ENCODE peak calls at places on chromosomes 2 and 18, in eight cellular contexts. G, Z, V, B, M, F, C and O are unnamed samples.
A peak's percentile ranks its signal among the peaks of the same experiment; 100 is the strongest.

GRCh38 chr18:25805323-25805722 is 285.1 kb downstream of the SS18 start:
- DNase-seq in G (peak; percentile 98), Z (no peak), V (peak; percentile 99), B (peak; percentile 97), M (no peak), F (no peak), C (no peak), O (peak; percentile 90)

GRCh38 chr2:203873921-203874631 is 6.5 kb downstream of the CTLA4 start:
- DNase-seq in G (no peak), Z (no peak), V (no peak), B (no peak), M (peak; percentile 47), F (no peak), C (peak; percentile 70), O (no peak)

GRCh38 chr2:164560181-164560792 is 61.0 kb downstream of the GRB14 start:
- DNase-seq in G (peak; percentile 34), Z (peak; percentile 46), V (peak; percentile 32), B (no peak), M (no peak), F (peak; percentile 15), C (peak; percentile 34), O (no peak)

GRCh38 chr2:159010963-159011362 is 42.5 kb downstream of the TANC1 start:
- DNase-seq in G (no peak), Z (no peak), V (peak; percentile 51), B (no peak), M (no peak), F (no peak), C (peak; percentile 52), O (no peak)

GRCh38 chr18:51361130-51361860 is 163.8 kb upstream of the MEX3C start:
- DNase-seq in G (no peak), Z (peak; percentile 66), V (peak; percentile 3), B (no peak), M (no peak), F (no peak), C (no peak), O (no peak)

GRCh38 chr18:48893559-48894265 is 57.1 kb downstream of the SMAD7 start:
- DNase-seq in G (no peak), Z (no peak), V (no peak), B (no peak), M (no peak), F (no peak), C (no peak), O (no peak)

GRCh38 chr18:75478996-75479870 is 51.7 kb upstream of the SMIM21 start:
- DNase-seq in G (peak; percentile 67), Z (peak; percentile 64), V (peak; percentile 73), B (no peak), M (no peak), F (peak; percentile 46), C (peak; percentile 59), O (peak; percentile 47)

GRCh38 chr2:96656540-96656939 is 14.0 kb downstream of the FER1L5 start:
- DNase-seq in G (no peak), Z (no peak), V (no peak), B (no peak), M (no peak), F (no peak), C (no peak), O (no peak)

GRCh38 chr2:19219060-19219459 is 139.4 kb downstream of the OSR1 start:
- DNase-seq in G (no peak), Z (no peak), V (no peak), B (no peak), M (no peak), F (no peak), C (no peak), O (no peak)

GRCh38 chr2:167726788-167727187 is 520.6 kb downstream of the STK39 start:
- DNase-seq in G (no peak), Z (no peak), V (no peak), B (no peak), M (no peak), F (no peak), C (no peak), O (no peak)

GRCh38 chr2:99935662-99936061 is 206.7 kb downstream of the AFF3 start:
- DNase-seq in G (no peak), Z (no peak), V (no peak), B (no peak), M (no peak), F (no peak), C (no peak), O (no peak)

DNA sequence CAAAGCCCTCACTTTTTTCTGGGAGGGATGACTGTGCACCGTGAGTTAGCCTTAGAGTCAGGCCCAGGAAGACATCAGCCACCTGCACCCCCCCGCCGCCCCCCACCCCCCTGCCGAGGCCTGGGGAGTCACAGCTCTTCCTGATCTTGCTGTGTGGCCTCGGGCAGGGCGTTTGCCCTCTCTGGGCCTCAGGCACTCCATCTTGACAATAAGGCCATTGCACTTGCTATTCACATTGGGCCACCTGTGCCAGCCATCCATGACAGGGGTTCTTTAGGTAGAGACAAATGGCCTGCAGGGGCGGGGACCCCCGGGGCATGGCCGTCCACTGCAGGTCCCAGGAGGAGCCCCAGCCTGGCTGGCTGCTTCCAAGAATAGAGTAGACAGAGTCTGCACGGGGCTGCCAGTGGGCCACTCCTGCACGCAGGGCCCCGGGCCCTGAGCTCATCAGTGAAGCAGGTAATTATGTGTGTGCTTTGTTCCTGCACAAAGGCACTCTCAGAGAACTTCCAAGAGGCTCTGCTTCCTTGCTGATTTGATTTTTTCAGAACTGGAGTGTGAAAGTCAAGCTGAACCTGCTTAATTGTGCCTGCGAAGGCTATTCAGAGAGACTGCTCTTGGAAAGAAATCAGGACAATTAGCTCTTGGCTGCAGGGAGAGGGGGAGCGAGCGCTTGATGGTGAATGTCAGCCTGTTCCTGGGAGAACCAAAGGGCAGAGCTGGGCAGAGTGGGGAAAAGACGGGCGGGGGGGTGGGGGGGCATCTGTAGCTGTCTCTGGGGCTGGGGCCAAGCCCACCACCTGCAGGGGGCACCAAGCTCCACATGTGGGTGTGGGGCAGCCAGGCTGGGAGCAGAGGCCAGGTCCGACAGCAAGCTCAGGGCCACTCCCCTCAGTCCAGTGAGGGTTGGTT is 40.3 kb downstream of the RRM2 start:
- DNase-seq in G (no peak), Z (no peak), V (no peak), B (no peak), M (no peak), F (no peak), C (no peak), O (no peak)
- TF ChIP-seq CTCF in G (no peak), Z (peak; percentile 5), V (no peak), B (no peak), M (no peak), F (no peak), C (peak; percentile 2), O (peak; percentile 4)

DNA sequence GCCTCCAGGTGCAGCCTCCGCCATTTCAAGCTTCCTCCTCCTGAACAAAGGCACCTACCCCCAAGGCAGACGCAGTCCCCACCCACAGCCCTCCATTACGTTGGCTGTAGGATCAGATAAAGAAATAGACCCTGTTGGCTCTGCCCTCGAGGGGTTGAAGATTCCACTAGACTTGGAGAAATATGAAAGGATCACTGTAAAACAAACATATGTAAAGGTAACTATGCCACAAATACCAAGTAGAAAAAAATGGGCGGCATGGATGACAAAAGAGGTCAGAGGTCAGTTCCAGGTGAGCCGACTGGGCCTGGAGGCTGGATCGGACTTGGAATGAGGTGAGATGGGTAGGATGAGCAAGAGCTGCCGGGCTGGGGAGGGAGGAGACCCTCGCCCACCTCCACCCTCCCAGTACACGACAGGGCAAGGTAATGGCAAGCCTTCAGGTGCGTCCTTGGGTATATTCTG is 84.8 kb upstream of the POMC start:
- DNase-seq in G (no peak), Z (no peak), V (no peak), B (no peak), M (no peak), F (no peak), C (no peak), O (no peak)
- H3K4me3 ChIP-seq in G (no peak overlapping the region), Z (peak overlapping the region; percentile 32), V (no peak overlapping the region), B (no peak overlapping the region), M (no peak overlapping the region), F (no peak overlapping the region), C (no peak overlapping the region), O (no peak overlapping the region)

GRCh38 chr18:65786400-65786948 is 35.7 kb downstream of the CDH7 start:
- DNase-seq in G (no peak), Z (no peak), V (no peak), B (no peak), M (no peak), F (no peak), C (no peak), O (no peak)

GRCh38 chr18:65791753-65792152 is 40.9 kb downstream of the CDH7 start:
- DNase-seq in G (no peak), Z (no peak), V (no peak), B (no peak), M (no peak), F (no peak), C (no peak), O (no peak)

GRCh38 chr18:65788373-65788772 is 37.6 kb downstream of the CDH7 start:
- DNase-seq in G (no peak), Z (no peak), V (no peak), B (no peak), M (no peak), F (no peak), C (no peak), O (no peak)
- TF ChIP-seq CTCF in G (no peak), Z (no peak), V (no peak), B (no peak), M (no peak), F (no peak), C (no peak), O (no peak)

GRCh38 chr18:63936932-63937393 is 12.1 kb upstream of the HMSD start:
- DNase-seq in G (no peak), Z (no peak), V (no peak), B (no peak), M (no peak), F (no peak), C (no peak), O (no peak)
- H3K4me3 ChIP-seq in G (peak overlapping the region; percentile 77), Z (peak overlapping the region; percentile 31), V (peak overlapping the region; percentile 60), B (peak overlapping the region; percentile 85), M (no peak overlapping the region), F (peak overlapping the region; percentile 61), C (peak overlapping the region; percentile 68), O (peak overlapping the region; percentile 50)

GRCh38 chr2:191369034-191369433 is 123.8 kb downstream of the MYO1B start:
- DNase-seq in G (no peak), Z (no peak), V (peak; percentile 34), B (no peak), M (no peak), F (no peak), C (no peak), O (no peak)
- TF ChIP-seq CTCF in G (peak; percentile 49), Z (peak; percentile 49), V (peak; percentile 60), B (peak; percentile 37), M (no peak), F (peak; percentile 9), C (no peak), O (peak; percentile 19)

GRCh38 chr18:34562252-34562870 is 147.7 kb upstream of the DTNA start:
- DNase-seq in G (no peak), Z (no peak), V (no peak), B (no peak), M (no peak), F (no peak), C (no peak), O (no peak)
- H3K4me3 ChIP-seq in G (no peak overlapping the region), Z (no peak overlapping the region), V (no peak overlapping the region), B (no peak overlapping the region), M (no peak overlapping the region), F (no peak overlapping the region), C (no peak overlapping the region), O (no peak overlapping the region)